ENCODE peak calls at places on chromosomes 6 and 20, in seven cellular contexts. A, W, S, G, Y, E and D are unnamed samples.

GRCh38 chr6:90192857-90193256 is 103.8 kb downstream of the BACH2 start:
- DNase-seq in A (no peak), W (no peak), S (no peak), G (no peak), Y (no peak), E (no peak), D (no peak)

GRCh38 chr20:20939006-20939405 is 167.2 kb downstream of the LINC00237 start:
- DNase-seq in A (no peak), W (no peak), S (no peak), G (no peak), Y (no peak), E (no peak), D (no peak)

GRCh38 chr6:34235605-34236422 is 859 bp upstream of the HMGA1 start:
- DNase-seq in A (peak; percentile 82), W (peak; percentile 79), S (no peak), G (peak; percentile 86), Y (peak; percentile 85), E (peak; percentile 90), D (no peak)

GRCh38 chr6:168877821-168878282 is 375.8 kb downstream of the THBS2 start:
- DNase-seq in A (no peak), W (no peak), S (no peak), G (no peak), Y (no peak), E (no peak), D (no peak)

GRCh38 chr6:31122803-31123706 is 2.8 kb upstream of the CDSN start:
- DNase-seq in A (no peak), W (peak; percentile 71), S (no peak), G (peak; percentile 91), Y (peak; percentile 30), E (no peak), D (no peak)

GRCh38 chr6:154229796-154230195 is 126.8 kb downstream of the IPCEF1 start:
- DNase-seq in A (no peak), W (no peak), S (no peak), G (no peak), Y (no peak), E (no peak), D (no peak)

GRCh38 chr20:42338274-42339172 is 720.3 kb upstream of the CHD6 start:
- DNase-seq in A (no peak), W (no peak), S (no peak), G (no peak), Y (no peak), E (no peak), D (no peak)

GRCh38 chr20:23228912-23229311 is 121.7 kb upstream of the NXT1 start:
- DNase-seq in A (no peak), W (peak; percentile 82), S (no peak), G (peak; percentile 49), Y (no peak), E (no peak), D (no peak)

GRCh38 chr20:38195521-38195920 is 30.5 kb upstream of the TGM2 start:
- DNase-seq in A (no peak), W (no peak), S (no peak), G (peak; percentile 22), Y (peak; percentile 49), E (no peak), D (no peak)

GRCh38 chr6:63643862-63644261 is 8.3 kb downstream of the PHF3 start:
- DNase-seq in A (no peak), W (peak; percentile 63), S (no peak), G (peak; percentile 52), Y (no peak), E (no peak), D (no peak)

GRCh38 chr6:126631343-126631742 is 291.4 kb downstream of the CENPW start:
- DNase-seq in A (no peak), W (no peak), S (no peak), G (no peak), Y (no peak), E (no peak), D (no peak)

GRCh38 chr6:13355043-13355945 is 27.0 kb upstream of the TBC1D7 start:
- DNase-seq in A (no peak), W (peak; percentile 97), S (no peak), G (peak; percentile 69), Y (peak; percentile 63), E (no peak), D (no peak)

GRCh38 chr6:149319413-149319812 is 1.9 kb downstream of the TAB2 start:
- DNase-seq in A (no peak), W (no peak), S (no peak), G (peak; percentile 50), Y (no peak), E (no peak), D (no peak)

GRCh38 chr20:46406200-46406985 is at the start of gene ELMO2:
- DNase-seq in A (peak; percentile 96), W (peak; percentile 98), S (peak; percentile 91), G (peak; percentile 97), Y (peak; percentile 96), E (peak; percentile 93), D (peak; percentile 98)

GRCh38 chr6:71248306-71248705 is 40.3 kb upstream of the OGFRL1 start:
- DNase-seq in A (no peak), W (peak; percentile 70), S (no peak), G (peak; percentile 56), Y (no peak), E (peak; percentile 74), D (no peak)

GRCh38 chr20:62253398-62253797 is 15.1 kb downstream of the OSBPL2 start:
- DNase-seq in A (no peak), W (no peak), S (no peak), G (no peak), Y (no peak), E (no peak), D (no peak)

GRCh38 chr6:147382945-147383554 is 125.4 kb upstream of the SAMD5 start:
- DNase-seq in A (no peak), W (peak; percentile 49), S (no peak), G (peak; percentile 44), Y (no peak), E (no peak), D (no peak)

GRCh38 chr20:54251093-54251492 is 43.2 kb downstream of the PFDN4 start:
- DNase-seq in A (no peak), W (no peak), S (no peak), G (no peak), Y (no peak), E (no peak), D (no peak)

DNA sequence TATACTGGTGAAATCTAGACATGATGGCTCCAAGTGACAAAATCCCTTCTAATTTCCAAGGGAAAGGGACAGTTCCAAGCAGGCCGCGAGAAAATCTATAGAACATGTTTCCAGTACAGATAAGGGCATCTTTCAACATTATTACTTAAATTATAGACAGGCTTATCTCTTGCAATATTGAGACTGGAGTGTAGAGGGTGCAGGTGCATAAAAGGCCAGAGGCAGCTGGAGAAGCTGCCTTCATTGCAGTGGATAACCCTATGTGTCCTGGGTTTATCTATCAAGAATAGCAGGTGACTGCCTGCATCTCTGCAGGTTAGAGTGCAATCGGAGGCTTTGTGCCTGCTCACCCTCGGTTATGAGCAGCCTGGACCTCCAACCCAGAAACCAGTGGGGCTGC is 28.7 kb upstream of the ECI2 start:
- DNase-seq in A (no peak), W (no peak), S (no peak), G (no peak), Y (no peak), E (no peak), D (no peak)
- TF ChIP-seq CTCF in A (no peak), W (no peak), S (no peak), G (no peak), Y (no peak), E (no peak), D (no peak)

GRCh38 chr6:100226811-100227210 is 232.8 kb upstream of the MCHR2 start:
- DNase-seq in A (no peak), W (no peak), S (no peak), G (peak; percentile 18), Y (no peak), E (no peak), D (no peak)

GRCh38 chr6:100230115-100230975 is 234.4 kb downstream of the SIM1 start:
- DNase-seq in A (no peak), W (no peak), S (no peak), G (no peak), Y (no peak), E (no peak), D (no peak)

GRCh38 chr6:100230976-100231316 is 233.8 kb downstream of the SIM1 start:
- DNase-seq in A (no peak), W (peak; percentile 31), S (no peak), G (peak; percentile 51), Y (no peak), E (no peak), D (no peak)

GRCh38 chr6:100229512-100229911 is 235.2 kb downstream of the SIM1 start:
- DNase-seq in A (no peak), W (no peak), S (no peak), G (no peak), Y (no peak), E (no peak), D (no peak)

DNA sequence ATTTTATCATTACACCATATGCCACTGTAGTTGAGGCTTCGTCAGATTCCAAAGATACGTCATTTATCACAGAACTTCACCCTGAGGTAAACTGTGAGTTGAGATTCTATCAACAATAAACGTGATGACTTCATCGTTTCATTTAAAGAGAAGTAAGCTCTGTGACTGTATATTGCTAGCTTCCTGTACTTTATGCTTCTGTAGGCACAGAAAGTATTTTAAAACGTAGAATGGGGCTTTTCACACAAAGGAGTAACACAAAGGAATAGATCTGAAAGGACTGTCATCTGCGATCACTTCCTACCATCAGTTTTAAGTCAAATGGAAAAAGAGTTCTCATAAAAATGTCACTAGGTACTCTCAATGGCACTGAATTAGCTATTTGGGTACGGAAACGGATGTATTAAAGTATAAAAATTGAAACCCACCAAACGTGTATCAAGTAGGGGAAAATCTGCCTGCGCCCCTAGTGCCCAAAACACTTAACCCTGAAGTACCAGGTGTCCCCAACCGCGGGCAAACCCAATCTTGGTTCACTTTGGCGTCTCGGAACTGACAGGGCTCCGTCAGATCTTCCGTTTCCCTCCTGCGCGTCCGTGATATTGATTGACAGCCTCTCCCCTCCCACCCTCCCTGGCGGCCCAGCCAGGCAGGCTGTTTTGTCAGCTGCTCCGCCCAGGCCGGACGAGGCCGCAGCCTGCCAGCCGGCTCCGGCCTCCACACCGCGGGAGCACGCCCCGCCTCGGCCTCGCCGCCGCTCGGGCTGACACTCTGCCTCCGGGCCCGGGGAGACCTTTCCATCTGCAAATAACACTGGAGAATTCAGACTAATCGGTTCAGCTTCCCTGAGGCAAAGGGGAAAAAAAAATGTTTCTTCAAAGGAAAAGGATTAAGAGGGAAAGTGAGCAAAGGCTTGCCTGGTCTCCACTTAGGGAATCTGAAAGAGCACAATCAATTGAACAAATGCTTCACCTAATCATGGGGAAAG is 234.7 kb upstream of the MCHR2 start:
- DNase-seq in A (peak; percentile 69), W (peak; percentile 59), S (peak; percentile 2), G (peak; percentile 86), Y (peak; percentile 77), E (no peak), D (no peak)
- TF ChIP-seq CTCF in A (no peak), W (peak; percentile 31), S (no peak), G (no peak), Y (no peak), E (no peak), D (no peak)

GRCh38 chr20:34368547-34368946 is 5.5 kb downstream of the ITCH start:
- DNase-seq in A (no peak), W (no peak), S (no peak), G (no peak), Y (no peak), E (no peak), D (no peak)
- TF ChIP-seq CTCF in A (no peak), W (no peak), S (no peak), G (no peak), Y (no peak), E (no peak), D (no peak)

DNA sequence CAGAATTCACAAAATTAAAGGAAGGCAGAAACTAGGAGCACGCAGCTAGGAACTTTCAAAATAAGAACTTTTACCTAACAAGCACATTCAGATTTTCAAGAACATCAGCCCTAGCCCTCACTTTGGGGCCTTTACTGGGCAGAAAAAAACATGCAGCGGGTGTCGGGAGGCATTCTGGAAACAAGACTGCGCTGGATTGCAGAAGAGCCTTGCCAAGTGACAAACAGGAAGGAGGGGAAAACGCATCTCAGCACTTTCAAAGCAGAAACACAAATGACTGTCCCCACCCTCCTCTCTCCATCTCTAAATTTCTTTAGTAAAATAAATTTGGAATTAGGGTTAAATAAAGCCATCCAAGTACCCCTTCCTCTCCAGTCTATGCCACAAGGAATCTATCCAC is 74.6 kb upstream of the RREB1 start:
- DNase-seq in A (no peak), W (no peak), S (no peak), G (no peak), Y (no peak), E (no peak), D (no peak)
- TF ChIP-seq CTCF in A (no peak), W (no peak), S (no peak), G (no peak), Y (no peak), E (no peak), D (no peak)